ENCODE peak calls at places on chromosomes 1 and 21, in ten cellular contexts. P is H1, S is uterus, E is tibial nerve, X is adrenal gland, Z is ovary, H is body of pancreas, N is esophagus squamous epithelium, Y is spleen, R is suprapubic skin. B is an unnamed sample.

GRCh38 chr21:38820471-38821239 is 14.9 kb downstream of the ETS2 start:
- DNase-seq in P (no peak), S (no peak), E (no peak), X (no peak), Z (no peak), H (no peak), N (no peak), Y (no peak), R (no peak), B (no peak)

GRCh38 chr1:17950728-17951127 is 156.9 kb upstream of the IGSF21 start:
- DNase-seq in P (no peak), S (no peak), E (no peak), X (no peak), Z (no peak), H (no peak), N (no peak), Y (no peak), R (no peak), B (no peak)

GRCh38 chr1:38152351-38153082 is 105.9 kb upstream of the POU3F1 start:
- DNase-seq in P (no peak), S (no peak), E (no peak), X (no peak), Z (no peak), H (peak; percentile 25), N (no peak), Y (no peak), R (no peak), B (no peak)

GRCh38 chr1:110155878-110156522 is 5.7 kb downstream of the SLC6A17 start:
- DNase-seq in P (no peak), S (peak; percentile 22), E (peak; percentile 58), X (peak; percentile 73), Z (peak; percentile 74), H (peak; percentile 57), N (no peak), Y (no peak), R (no peak), B (peak; percentile 40)

GRCh38 chr1:4611708-4612349 is 42.6 kb upstream of the AJAP1 start:
- DNase-seq in P (no peak), S (no peak), E (no peak), X (no peak), Z (no peak), H (no peak), N (no peak), Y (no peak), R (no peak), B (no peak)

GRCh38 chr21:31193761-31194160 is 150.3 kb downstream of the TIAM1 start:
- DNase-seq in P (no peak), S (no peak), E (no peak), X (no peak), Z (no peak), H (no peak), N (no peak), Y (no peak), R (no peak), B (no peak)

GRCh38 chr21:42565886-42566523 is 52.4 kb downstream of the SLC37A1 start:
- DNase-seq in P (no peak), S (peak; percentile 5), E (no peak), X (peak; percentile 9), Z (peak; percentile 21), H (peak; percentile 1), N (no peak), Y (peak; percentile 64), R (peak; percentile 70), B (no peak)

GRCh38 chr1:84538599-84538998 is 32.2 kb upstream of the GNG5 start:
- DNase-seq in P (no peak), S (no peak), E (no peak), X (no peak), Z (no peak), H (no peak), N (no peak), Y (no peak), R (no peak), B (no peak)

GRCh38 chr1:89519779-89520358 is 4.8 kb upstream of the LRRC8B start:
- DNase-seq in P (no peak), S (no peak), E (peak; percentile 34), X (no peak), Z (no peak), H (peak; percentile 53), N (no peak), Y (no peak), R (no peak), B (peak; percentile 19)

DNA sequence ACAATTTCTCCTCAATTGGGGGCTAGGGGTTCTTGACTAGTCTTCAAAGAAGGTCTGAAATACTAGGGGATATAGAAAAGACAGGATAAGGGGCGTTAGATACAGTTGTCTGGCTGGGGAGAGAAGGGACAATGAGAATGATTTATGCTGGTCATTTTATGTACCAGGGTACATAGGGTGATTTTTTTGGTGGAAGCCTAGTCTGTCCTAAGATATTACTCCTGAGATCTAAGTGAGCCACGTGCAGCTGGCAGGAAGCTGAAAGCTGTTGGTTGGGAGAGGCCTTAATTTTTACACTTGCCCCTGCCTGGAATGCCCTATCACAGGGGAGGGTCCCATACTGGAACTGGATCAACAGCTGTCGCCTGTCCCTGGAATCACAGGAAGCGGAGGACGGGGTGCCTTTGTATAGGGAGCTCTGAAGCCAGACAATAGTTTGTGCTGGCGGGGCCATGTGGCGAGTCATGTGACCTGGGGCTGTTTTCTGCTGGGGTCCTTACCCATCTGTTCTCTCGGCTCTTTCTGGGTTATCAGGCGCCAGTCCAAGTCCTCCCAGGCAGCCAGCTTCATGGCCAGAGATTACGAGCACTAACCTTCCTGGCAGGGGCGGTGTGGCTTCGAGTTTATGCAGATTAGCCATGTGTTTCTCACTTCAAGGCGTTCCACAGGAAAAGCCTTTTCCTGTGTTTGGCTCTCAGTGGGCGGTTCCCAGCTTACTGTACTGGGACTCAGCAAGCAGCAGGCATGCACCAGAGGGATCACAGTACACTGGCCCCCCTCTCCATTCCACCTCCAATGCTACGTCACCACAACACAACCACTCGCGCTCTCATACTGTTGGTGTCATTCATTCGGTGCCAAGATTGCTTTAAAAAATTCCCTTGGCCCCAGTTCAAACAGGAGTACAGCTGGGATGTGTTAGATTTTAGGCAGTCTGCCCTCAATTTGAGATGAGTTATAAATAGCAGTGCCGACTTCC is 27.5 kb downstream of the ARID1A start:
- DNase-seq in P (no peak), S (peak; percentile 89), E (peak; percentile 76), X (peak; percentile 73), Z (peak; percentile 93), H (peak; percentile 97), N (no peak), Y (peak; percentile 86), R (peak; percentile 85), B (peak; percentile 63)
- H3K4me1 ChIP-seq in P (peaks cover 22% of the 10 kb centered on the region), S (peaks cover 25% of the 10 kb centered on the region), E (peaks cover 95% of the 10 kb centered on the region), X (peaks cover 79% of the 10 kb centered on the region), Z (peaks cover 25% of the 10 kb centered on the region), H (peaks cover 70% of the 10 kb centered on the region), N (peaks cover 100% of the 10 kb centered on the region), Y (peaks cover 100% of the 10 kb centered on the region), R (peaks cover 71% of the 10 kb centered on the region), B (peaks cover 4% of the 10 kb centered on the region)

DNA sequence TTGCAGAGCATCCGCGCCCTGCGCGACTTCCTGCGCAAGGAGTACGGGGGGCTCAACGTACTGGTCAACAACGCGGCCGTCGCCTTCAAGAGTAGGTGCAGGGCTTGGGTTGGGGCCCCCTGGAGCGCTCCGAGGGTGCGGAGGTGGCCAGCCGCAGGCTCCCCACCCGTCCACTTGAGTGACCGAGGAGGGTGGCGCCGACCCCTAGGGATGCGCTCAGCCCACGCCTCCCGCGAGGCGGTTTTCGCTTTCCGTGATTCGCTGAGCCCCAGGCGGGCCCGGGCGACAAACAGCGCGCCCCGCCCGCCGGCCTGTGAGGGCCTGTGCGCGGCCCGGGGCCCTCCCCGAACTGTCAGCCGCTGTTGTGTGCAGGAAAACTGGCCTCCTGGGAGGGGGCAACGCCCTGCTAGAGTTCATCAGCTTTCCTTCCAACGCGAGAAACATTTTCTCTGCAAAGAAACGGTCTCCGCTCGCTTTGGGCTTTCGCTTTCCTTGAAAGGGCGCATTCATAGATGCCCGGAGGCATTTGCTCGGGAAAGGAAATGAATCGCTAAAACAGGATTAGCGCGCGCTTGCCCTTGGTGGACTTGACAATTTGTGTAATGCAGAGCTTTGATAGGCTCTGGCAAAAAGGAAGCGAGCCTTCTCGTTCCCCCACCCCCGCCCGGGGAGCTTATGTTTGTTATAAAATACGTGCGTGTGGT is 664 bp downstream of the CBR3 start:
- DNase-seq in P (no peak), S (peak; percentile 69), E (peak; percentile 61), X (peak; percentile 39), Z (peak; percentile 76), H (peak; percentile 61), N (no peak), Y (peak; percentile 88), R (peak; percentile 91), B (peak; percentile 63)
- TF ChIP-seq POLR2A in P (no peak), S (peak; percentile 61), E (peak; percentile 63), X (no peak), Z (peak; percentile 36), H (peak; percentile 2), N (no peak), Y (no peak), R (no peak), B (no peak)

DNA sequence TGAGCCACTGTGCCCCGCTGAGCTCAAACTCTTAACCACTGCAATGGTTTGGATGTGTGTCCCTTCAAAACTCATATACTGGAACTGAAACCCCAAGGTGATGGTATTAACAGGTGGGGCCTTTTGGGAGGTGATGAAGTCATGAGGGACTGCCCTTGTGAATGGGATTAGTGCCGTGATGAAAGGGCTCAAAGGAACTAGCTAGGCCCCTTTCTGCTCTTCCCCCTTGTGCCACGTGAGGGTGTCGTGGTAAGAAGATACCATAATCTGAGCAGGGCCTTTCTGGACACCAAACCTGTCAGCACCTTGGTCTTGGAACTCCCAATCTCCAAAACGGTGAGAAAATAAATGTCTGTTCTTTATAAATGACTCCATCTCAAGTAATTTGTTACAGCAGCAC is 45.5 kb upstream of the SPOCD1 start:
- DNase-seq in P (no peak), S (no peak), E (no peak), X (no peak), Z (no peak), H (no peak), N (no peak), Y (no peak), R (no peak), B (no peak)
- H3K4me1 ChIP-seq in P (no peaks in the 10 kb centered on the region), S (no peaks in the 10 kb centered on the region), E (no peaks in the 10 kb centered on the region), X (no peaks in the 10 kb centered on the region), Z (no peaks in the 10 kb centered on the region), H (no peaks in the 10 kb centered on the region), N (no peaks in the 10 kb centered on the region), Y (no peaks in the 10 kb centered on the region), R (no peaks in the 10 kb centered on the region), B (no peaks in the 10 kb centered on the region)

GRCh38 chr1:22051607-22052114 is 848 bp upstream of the CDC42 start:
- DNase-seq in P (no peak), S (no peak), E (no peak), X (no peak), Z (no peak), H (no peak), N (no peak), Y (no peak), R (no peak), B (no peak)

GRCh38 chr1:22045604-22046228 is 6.8 kb upstream of the CDC42 start:
- DNase-seq in P (no peak), S (no peak), E (no peak), X (no peak), Z (no peak), H (no peak), N (no peak), Y (peak; percentile 19), R (no peak), B (no peak)

GRCh38 chr1:22050330-22050729 is 2.2 kb upstream of the CDC42 start:
- DNase-seq in P (no peak), S (no peak), E (no peak), X (no peak), Z (no peak), H (no peak), N (no peak), Y (no peak), R (no peak), B (no peak)

GRCh38 chr1:22044690-22045420 is 7.7 kb upstream of the CDC42 start:
- DNase-seq in P (no peak), S (no peak), E (no peak), X (no peak), Z (no peak), H (no peak), N (no peak), Y (peak; percentile 19), R (no peak), B (no peak)

GRCh38 chr1:22048351-22049192 is 3.9 kb upstream of the CDC42 start:
- DNase-seq in P (no peak), S (no peak), E (no peak), X (no peak), Z (no peak), H (no peak), N (no peak), Y (no peak), R (no peak), B (no peak)
- TF ChIP-seq POLR2A in P (no peak), S (no peak), E (no peak), X (no peak), Z (no peak), H (no peak), N (no peak), Y (no peak), R (no peak), B (no peak)